ENCODE peak calls at places on chromosomes 12 and 14, in six cellular contexts. U is right cardiac atrium, R is body of pancreas, Q is IMR-90, W is heart right ventricle, C is A549. A is an unnamed sample.

GRCh38 chr12:20280515-20280914 is 87.8 kb upstream of the PDE3A start:
- DNase-seq in U (no peak), C (no peak), W (no peak), Q (no peak), R (no peak), A (no peak)

GRCh38 chr12:106149096-106149784 is 10.5 kb upstream of the NUAK1 start:
- DNase-seq in U (no peak), C (peak; percentile 58), R (peak; percentile 37), W (no peak), Q (peak; percentile 18), A (no peak)

GRCh38 chr12:132405742-132406251 is 76.4 kb upstream of the GALNT9 start:
- DNase-seq in R (no peak), C (no peak), W (no peak), Q (no peak), U (peak; percentile 12), A (no peak)

GRCh38 chr14:71143391-71144290 is 236.4 kb downstream of the PCNX1 start:
- DNase-seq in U (no peak), R (no peak), W (no peak), C (no peak), Q (peak; percentile 80), A (no peak)

GRCh38 chr12:108538796-108539195 is 22.2 kb downstream of the SART3 start:
- DNase-seq in C (no peak), Q (no peak), W (no peak), R (no peak), U (no peak), A (no peak)

GRCh38 chr14:103133213-103134140 is 10.2 kb downstream of the TNFAIP2 start:
- DNase-seq in U (no peak), R (no peak), Q (no peak), W (no peak), C (no peak), A (no peak)

GRCh38 chr14:91258021-91258618 is 13.6 kb upstream of the GPR68 start:
- DNase-seq in U (peak; percentile 55), R (no peak), Q (peak; percentile 12), W (no peak), C (no peak), A (no peak)

GRCh38 chr12:131438874-131439273 is 272.0 kb upstream of the SFSWAP start:
- DNase-seq in U (no peak), R (no peak), C (no peak), Q (no peak), W (no peak), A (no peak)

GRCh38 chr14:85766295-85766694 is 236.4 kb downstream of the FLRT2 start:
- DNase-seq in C (no peak), Q (no peak), W (no peak), R (no peak), U (no peak), A (no peak)

GRCh38 chr12:6183689-6184441 is 16.3 kb upstream of the CD9 start:
- DNase-seq in U (no peak), W (no peak), Q (peak; percentile 81), R (peak; percentile 61), C (no peak), A (no peak)

GRCh38 chr14:96852823-96853422 is 55.7 kb downstream of the VRK1 start:
- DNase-seq in Q (peak; percentile 72), W (no peak), U (no peak), R (peak; percentile 13), C (peak; percentile 6), A (no peak)

GRCh38 chr12:51970904-51971646 is 19.6 kb downstream of the ACVR1B start:
- DNase-seq in W (no peak), Q (peak; percentile 80), U (no peak), C (peak; percentile 66), R (no peak), A (no peak)

GRCh38 chr12:76018111-76018510 is 13.5 kb downstream of the PHLDA1 start:
- DNase-seq in C (no peak), R (no peak), W (peak; percentile 72), U (peak; percentile 30), Q (peak; percentile 61), A (no peak)

GRCh38 chr14:51942971-51943370 is 46.4 kb upstream of the RTRAF start:
- DNase-seq in U (no peak), Q (no peak), R (no peak), C (no peak), W (no peak), A (no peak)

GRCh38 chr14:53306926-53307325 is 153.8 kb upstream of the DDHD1 start:
- DNase-seq in U (no peak), W (no peak), R (no peak), C (no peak), Q (peak; percentile 71), A (no peak)

GRCh38 chr12:6821271-6821673 is 349 bp upstream of the GPR162 start:
- DNase-seq in R (peak; percentile 49), C (peak; percentile 29), Q (peak; percentile 80), U (peak; percentile 83), W (peak; percentile 84), A (no peak)

GRCh38 chr12:18275974-18276373 is 14.7 kb downstream of the PIK3C2G start:
- DNase-seq in Q (peak; percentile 22), C (peak; percentile 2), R (no peak), U (no peak), W (no peak), A (no peak)

GRCh38 chr14:29629839-29630238 is 297.8 kb downstream of the PRKD1 start:
- DNase-seq in W (no peak), Q (no peak), C (no peak), U (no peak), R (no peak), A (no peak)

GRCh38 chr12:6465467-6466183 is 4.9 kb downstream of the VAMP1 start:
- DNase-seq in U (no peak), R (peak; percentile 59), W (peak; percentile 63), C (peak; percentile 87), Q (peak; percentile 77), A (no peak)

GRCh38 chr14:104650057-104650980 is 39.1 kb upstream of the INF2 start:
- DNase-seq in R (peak; percentile 65), C (peak; percentile 82), U (peak; percentile 66), W (peak; percentile 62), Q (peak; percentile 31), A (peak; percentile 64)

GRCh38 chr14:30521899-30522736 is 36.8 kb upstream of the G2E3 start:
- DNase-seq in W (no peak), U (no peak), Q (peak; percentile 51), C (peak; percentile 8), R (no peak), A (no peak)

GRCh38 chr12:88325828-88326214 is 183.7 kb downstream of the TMTC3 start:
- DNase-seq in U (no peak), C (no peak), W (no peak), Q (peak; percentile 71), R (no peak), A (no peak)

GRCh38 chr12:94740601-94741362 is 90.4 kb upstream of the TMCC3 start:
- DNase-seq in W (no peak), C (no peak), R (no peak), U (no peak), Q (no peak), A (no peak)

GRCh38 chr12:3882896-3883564 is 9.8 kb upstream of the PARP11 start:
- DNase-seq in Q (peak; percentile 19), U (no peak), C (peak; percentile 22), R (no peak), W (no peak), A (no peak)

GRCh38 chr12:62190921-62191746 is 69.1 kb upstream of the USP15 start:
- DNase-seq in W (no peak), Q (peak; percentile 23), R (peak; percentile 11), C (no peak), U (peak; percentile 28), A (no peak)
- H3K4me3 ChIP-seq in W (peak overlapping the region; percentile 27), Q (peak overlapping the region; percentile 2), R (peak overlapping the region; percentile 8), C (no peak overlapping the region), U (peak overlapping the region; percentile 38), A (peak overlapping the region; percentile 60)

DNA sequence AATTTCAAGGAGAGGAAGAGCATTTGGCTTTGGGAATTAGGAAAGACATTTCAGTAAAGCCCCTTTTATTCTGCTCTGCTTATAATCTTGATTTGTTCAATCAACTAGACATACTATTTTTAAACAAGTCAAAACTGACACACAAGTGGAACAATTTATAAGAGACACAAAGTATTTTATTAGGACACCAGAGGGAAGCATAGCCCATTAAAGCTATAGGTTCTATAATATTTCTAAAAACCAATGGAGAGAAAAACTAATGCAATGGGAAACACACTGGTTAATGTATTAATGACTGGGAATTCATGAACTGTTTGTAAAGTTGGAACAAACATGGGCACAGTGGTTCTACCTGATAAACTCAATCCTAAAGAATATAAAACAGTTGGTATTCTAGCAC is 15.3 kb upstream of the CERS5 start:
- DNase-seq in U (no peak), C (no peak), R (no peak), W (no peak), Q (no peak), A (no peak)
- H3K27ac ChIP-seq in U (no peak overlapping the region), C (no peak overlapping the region), R (no peak overlapping the region), W (no peak overlapping the region), Q (no peak overlapping the region), A (no peak overlapping the region)

DNA sequence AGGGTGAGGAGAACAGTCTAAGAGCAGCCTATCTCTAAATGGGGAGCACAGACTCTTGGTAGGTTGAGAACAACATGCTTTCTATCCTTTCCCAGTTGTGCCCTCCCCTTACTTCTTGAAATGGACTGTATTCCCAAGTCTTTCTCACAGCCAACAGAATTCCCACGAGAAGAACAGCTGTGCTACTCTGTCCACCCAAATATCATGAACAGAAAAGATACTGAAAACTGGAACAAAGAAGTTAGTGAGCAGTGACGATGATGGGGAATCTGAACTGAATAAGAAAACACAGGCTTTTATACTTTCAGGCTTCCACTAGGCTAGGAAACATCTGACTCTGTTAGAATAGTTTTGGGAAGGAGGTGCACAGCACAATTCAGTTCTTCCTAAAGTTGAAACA is 3.4 kb downstream of the NACA start:
- DNase-seq in U (no peak), W (no peak), Q (no peak), R (no peak), C (no peak), A (no peak)
- H3K4me3 ChIP-seq in U (peak overlapping the region; percentile 10), W (no peak overlapping the region), Q (no peak overlapping the region), R (no peak overlapping the region), C (peak overlapping the region; percentile 99), A (no peak overlapping the region)

DNA sequence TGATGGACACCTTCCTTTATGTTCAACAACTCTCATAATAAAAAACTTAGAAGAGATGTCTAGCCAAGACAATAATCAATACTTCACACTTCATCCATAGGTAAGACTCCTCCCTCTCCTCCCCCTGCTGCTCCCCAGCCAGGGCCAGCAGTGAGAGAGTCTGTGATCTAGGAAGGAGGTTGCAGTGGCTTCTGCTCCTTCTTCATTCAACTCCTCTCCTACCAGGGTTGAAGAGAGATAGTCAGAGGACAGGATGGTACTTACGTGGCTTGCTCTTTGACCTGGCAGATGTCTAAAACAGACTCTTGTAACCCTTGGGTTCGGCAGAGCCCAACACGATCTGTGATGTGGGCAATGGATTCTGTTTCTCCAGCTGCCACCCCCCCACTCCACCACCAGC is 31.0 kb downstream of the DHRS2 start:
- DNase-seq in U (no peak), Q (no peak), C (no peak), R (no peak), W (no peak), A (no peak)
- H3K27ac ChIP-seq in U (no peak overlapping the region), Q (no peak overlapping the region), C (no peak overlapping the region), R (no peak overlapping the region), W (no peak overlapping the region), A (no peak overlapping the region)

DNA sequence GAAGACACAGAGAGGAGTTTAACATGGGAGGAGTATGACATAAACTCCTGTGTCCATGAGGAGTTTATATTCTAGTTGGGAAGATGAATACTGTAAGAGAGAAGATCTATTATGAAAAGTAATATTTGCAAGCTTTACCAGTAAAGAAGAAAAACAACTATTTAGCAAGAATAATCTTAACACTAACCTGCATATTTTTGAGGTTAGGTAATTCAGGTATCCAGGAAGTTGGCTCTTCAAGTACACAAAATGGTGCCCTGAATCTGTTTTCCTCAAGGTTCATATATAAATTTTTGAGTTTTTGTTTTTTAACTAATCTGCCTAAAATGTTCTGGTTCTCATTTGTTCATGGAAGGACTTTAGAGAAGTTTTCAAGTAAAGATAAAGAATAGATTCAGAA is 33.9 kb upstream of the KCNMB4 start:
- DNase-seq in R (no peak), Q (no peak), U (no peak), C (no peak), W (no peak), A (no peak)
- H3K4me3 ChIP-seq in R (no peak overlapping the region), Q (no peak overlapping the region), U (no peak overlapping the region), C (no peak overlapping the region), W (no peak overlapping the region), A (no peak overlapping the region)